ENCODE peak calls at places on chromosomes 4 and X, in nine cellular contexts. X, C, O, H, K, T, Z, B and D are unnamed samples.

GRCh38 chrX:144732588-144732987 is 514.7 kb upstream of the SPANXN1 start:
- DNase-seq in X (no peak), C (peak), O (no peak), H (no peak), K (no peak), T (no peak), Z (no peak), B (no peak), D (no peak)

GRCh38 chr4:21888195-21888976 is 60.2 kb downstream of the KCNIP4 start:
- DNase-seq in X (no peak), C (peak), O (peak), H (peak), K (peak), T (no peak), Z (peak), B (no peak), D (no peak)

GRCh38 chrX:136146614-136147319 is 566 bp upstream of the FHL1 start:
- DNase-seq in X (no peak), C (no peak), O (no peak), H (no peak), K (peak), T (peak), Z (peak), B (peak), D (no peak)

GRCh38 chr4:187618701-187619278 is 376.8 kb upstream of the ZFP42 start:
- DNase-seq in X (no peak), C (peak), O (peak), H (peak), K (peak), T (no peak), Z (peak), B (no peak), D (no peak)

GRCh38 chr4:94995684-94996394 is 238.1 kb downstream of the BMPR1B start:
- DNase-seq in X (no peak), C (peak), O (peak), H (peak), K (peak), T (peak), Z (peak), B (peak), D (no peak)

GRCh38 chr4:70830054-70830453 is 9.6 kb downstream of the GRSF1 start:
- DNase-seq in X (no peak), C (no peak), O (no peak), H (no peak), K (no peak), T (no peak), Z (no peak), B (no peak), D (no peak)

GRCh38 chrX:45323387-45323786 is 122.7 kb upstream of the DIPK2B start:
- DNase-seq in X (no peak), C (no peak), O (peak), H (no peak), K (no peak), T (no peak), Z (no peak), B (no peak), D (no peak)

GRCh38 chr4:8336412-8337075 is 67.0 kb downstream of the HTRA3 start:
- DNase-seq in X (no peak), C (peak), O (peak), H (no peak), K (peak), T (no peak), Z (peak), B (no peak), D (no peak)

GRCh38 chr4:21896767-21897166 is 51.8 kb downstream of the KCNIP4 start:
- DNase-seq in X (no peak), C (no peak), O (no peak), H (no peak), K (no peak), T (no peak), Z (no peak), B (no peak), D (no peak)

GRCh38 chr4:87014284-87014782 is 79.5 kb downstream of the AFF1 start:
- DNase-seq in X (no peak), C (no peak), O (peak), H (peak), K (no peak), T (no peak), Z (peak), B (no peak), D (no peak)

GRCh38 chr4:7342581-7343352 is 92.0 kb downstream of the PSAPL1 start:
- DNase-seq in X (no peak), C (no peak), O (no peak), H (no peak), K (no peak), T (no peak), Z (no peak), B (no peak), D (no peak)

GRCh38 chr4:8314691-8315255 is 45.2 kb downstream of the HTRA3 start:
- DNase-seq in X (no peak), C (no peak), O (no peak), H (no peak), K (no peak), T (peak), Z (no peak), B (no peak), D (no peak)

GRCh38 chrX:128698528-128698927 is 646.3 kb upstream of the ACTRT1 start:
- DNase-seq in X (no peak), C (peak), O (no peak), H (no peak), K (no peak), T (no peak), Z (no peak), B (no peak), D (no peak)

GRCh38 chrX:10217218-10217617 is 60.4 kb downstream of the CLCN4 start:
- DNase-seq in X (no peak), C (no peak), O (no peak), H (no peak), K (no peak), T (no peak), Z (no peak), B (no peak), D (no peak)

GRCh38 chr4:77761595-77761994 is 57.6 kb downstream of the CNOT6L start:
- DNase-seq in X (no peak), C (no peak), O (no peak), H (no peak), K (no peak), T (no peak), Z (no peak), B (no peak), D (no peak)

GRCh38 chr4:93649828-93650227 is 178.7 kb upstream of the ATOH1 start:
- DNase-seq in X (no peak), C (no peak), O (no peak), H (no peak), K (no peak), T (peak), Z (no peak), B (no peak), D (no peak)

GRCh38 chr4:28229092-28229491 is 1368.5 kb downstream of the STIM2 start:
- DNase-seq in X (no peak), C (peak), O (peak), H (peak), K (peak), T (no peak), Z (peak), B (no peak), D (no peak)

GRCh38 chr4:54709281-54709854 is 51.6 kb downstream of the KIT start:
- DNase-seq in X (no peak), C (no peak), O (no peak), H (peak), K (no peak), T (no peak), Z (no peak), B (no peak), D (peak)

GRCh38 chr4:52588771-52589591 is 70.1 kb downstream of the USP46 start:
- DNase-seq in X (peak), C (peak), O (peak), H (peak), K (peak), T (no peak), Z (peak), B (no peak), D (no peak)

GRCh38 chr4:111630705-111631104 is 514.5 kb upstream of the FAM241A start:
- DNase-seq in X (no peak), C (peak), O (peak), H (peak), K (peak), T (no peak), Z (peak), B (no peak), D (no peak)

GRCh38 chr4:112140536-112140935 is 4.7 kb upstream of the FAM241A start:
- DNase-seq in X (no peak), C (no peak), O (no peak), H (peak), K (no peak), T (no peak), Z (no peak), B (no peak), D (no peak)

GRCh38 chr4:96035727-96036126 is 195.8 kb downstream of the PDHA2 start:
- DNase-seq in X (no peak), C (peak), O (peak), H (peak), K (no peak), T (no peak), Z (no peak), B (no peak), D (peak)

GRCh38 chr4:151169223-151169622 is 69.8 kb downstream of the RPS3A start:
- DNase-seq in X (no peak), C (peak), O (no peak), H (peak), K (peak), T (no peak), Z (peak), B (peak), D (no peak)

GRCh38 chr4:106691749-106692148 is 323.2 kb upstream of the GIMD1 start:
- DNase-seq in X (no peak), C (peak), O (no peak), H (no peak), K (no peak), T (no peak), Z (peak), B (no peak), D (no peak)

GRCh38 chr4:56871357-56871993 is 36.2 kb upstream of the REST start:
- DNase-seq in X (no peak), C (peak), O (no peak), H (peak), K (peak), T (peak), Z (no peak), B (peak), D (peak)

GRCh38 chrX:3712870-3713224 is 602 bp downstream of the PRKX start:
- DNase-seq in X (no peak), C (no peak), O (no peak), H (no peak), K (no peak), T (no peak), Z (no peak), B (no peak), D (no peak)

GRCh38 chr4:170004656-170005250 is 21.4 kb downstream of the MFAP3L start:
- DNase-seq in X (no peak), C (peak), O (no peak), H (no peak), K (peak), T (no peak), Z (no peak), B (no peak), D (no peak)

GRCh38 chr4:82618321-82618720 is 56.5 kb upstream of the TMEM150C start:
- DNase-seq in X (no peak), C (peak), O (no peak), H (peak), K (peak), T (no peak), Z (peak), B (no peak), D (no peak)

GRCh38 chr4:186723207-186724047 is at the start of gene FAT1:
- DNase-seq in X (no peak), C (peak), O (no peak), H (peak), K (peak), T (peak), Z (peak), B (peak), D (peak)

GRCh38 chr4:83589283-83589682 is 53.4 kb downstream of the GPAT3 start:
- DNase-seq in X (no peak), C (no peak), O (no peak), H (no peak), K (no peak), T (peak), Z (no peak), B (no peak), D (no peak)

GRCh38 chr4:52266537-52267137 is 215.5 kb downstream of the SPATA18 start:
- DNase-seq in X (no peak), C (no peak), O (no peak), H (no peak), K (no peak), T (no peak), Z (no peak), B (no peak), D (no peak)

GRCh38 chr4:11424000-11424399 is 4.7 kb downstream of the HS3ST1 start:
- DNase-seq in X (no peak), C (no peak), O (peak), H (peak), K (peak), T (peak), Z (peak), B (no peak), D (peak)

GRCh38 chr4:118936406-118936805 is 47.8 kb downstream of the SYNPO2 start:
- DNase-seq in X (no peak), C (no peak), O (no peak), H (no peak), K (no peak), T (no peak), Z (no peak), B (no peak), D (no peak)

GRCh38 chrX:20530319-20530979 is 263.7 kb upstream of the RPS6KA3 start:
- DNase-seq in X (peak), C (peak), O (peak), H (peak), K (peak), T (peak), Z (peak), B (peak), D (peak)
- H3K4me3 ChIP-seq in X (no peak), C (no peak), O (no peak), H (no peak), K (peak), T (no peak), Z (peak), B (peak), D (no peak)

DNA sequence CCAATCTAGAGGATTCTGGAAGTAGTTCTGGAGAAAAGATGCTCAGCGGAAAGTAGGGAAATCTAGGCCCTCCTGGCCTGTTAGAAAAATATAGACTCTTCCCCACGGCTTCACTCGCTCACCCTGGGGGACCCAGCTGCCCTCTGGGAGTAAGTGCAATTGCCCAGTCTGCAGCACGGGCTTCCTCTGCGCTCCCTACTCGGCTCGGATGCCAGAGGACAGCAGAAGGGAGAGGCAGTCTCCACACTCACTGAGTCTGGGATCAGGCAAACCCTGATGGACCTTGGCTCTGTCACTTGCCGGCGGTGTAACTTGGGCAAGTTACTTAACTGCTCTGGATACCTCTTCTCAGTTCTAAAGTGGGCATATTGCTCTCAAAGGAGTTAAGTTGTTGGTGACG is 2.1 kb downstream of the SHISA3 start:
- DNase-seq in X (no peak), C (no peak), O (no peak), H (no peak), K (no peak), T (peak), Z (no peak), B (no peak), D (no peak)
- H3K4me3 ChIP-seq in X (no peak), C (no peak), O (no peak), H (peak), K (no peak), T (peak), Z (no peak), B (no peak), D (no peak)

DNA sequence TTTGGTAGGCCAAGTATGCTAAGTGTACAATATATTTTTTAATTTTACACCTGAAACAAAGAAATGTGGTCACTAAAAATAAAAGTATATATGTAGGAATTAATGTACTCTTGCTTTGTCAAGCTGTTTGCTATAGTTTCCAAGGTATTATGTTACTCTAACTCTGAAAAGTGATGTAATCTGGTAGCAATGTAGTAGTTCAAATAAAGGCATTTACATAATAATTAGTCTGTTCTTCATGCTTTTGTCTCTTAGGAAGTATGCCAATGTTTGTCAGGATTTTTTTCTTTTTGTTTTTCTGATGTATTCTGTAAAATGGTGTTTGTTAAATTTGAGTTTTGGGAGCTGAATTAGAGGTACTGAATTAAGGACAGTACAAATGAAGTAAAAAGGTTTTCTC is 89.5 kb downstream of the PLS3 start:
- DNase-seq in X (no peak), C (no peak), O (peak), H (no peak), K (peak), T (no peak), Z (peak), B (no peak), D (no peak)
- H3K4me3 ChIP-seq in X (no peak), C (no peak), O (no peak), H (no peak), K (no peak), T (no peak), Z (no peak), B (no peak), D (no peak)

DNA sequence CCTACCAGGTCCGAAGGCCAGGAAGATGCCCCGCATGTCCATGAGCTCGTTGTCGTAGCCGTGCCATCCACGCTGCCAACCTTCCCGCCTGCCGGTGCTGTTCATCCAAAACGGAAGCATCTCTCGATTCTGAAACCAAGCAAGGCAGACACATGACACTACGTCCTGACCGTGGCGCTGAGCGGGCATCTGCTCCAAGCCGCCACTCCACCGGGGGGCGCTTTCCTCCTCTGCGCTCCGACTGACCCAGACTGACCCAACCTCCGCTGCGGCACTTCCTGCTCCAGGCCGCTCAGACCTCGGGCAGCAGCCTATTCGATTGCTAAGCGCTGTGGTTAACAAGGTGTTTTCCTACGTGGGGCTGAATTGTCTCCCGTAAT is 120.4 kb downstream of the ENPP6 start:
- DNase-seq in X (no peak), C (peak), O (no peak), H (peak), K (no peak), T (peak), Z (peak), B (peak), D (no peak)
- H3K4me3 ChIP-seq in X (no peak), C (peak), O (no peak), H (no peak), K (no peak), T (no peak), Z (no peak), B (peak), D (no peak)

GRCh38 chr4:25938251-25939186 is 24.5 kb downstream of the SMIM20 start:
- DNase-seq in X (no peak), C (peak), O (peak), H (peak), K (peak), T (no peak), Z (peak), B (no peak), D (no peak)
- H3K4me3 ChIP-seq in X (no peak), C (peak), O (no peak), H (no peak), K (no peak), T (no peak), Z (peak), B (no peak), D (no peak)

DNA sequence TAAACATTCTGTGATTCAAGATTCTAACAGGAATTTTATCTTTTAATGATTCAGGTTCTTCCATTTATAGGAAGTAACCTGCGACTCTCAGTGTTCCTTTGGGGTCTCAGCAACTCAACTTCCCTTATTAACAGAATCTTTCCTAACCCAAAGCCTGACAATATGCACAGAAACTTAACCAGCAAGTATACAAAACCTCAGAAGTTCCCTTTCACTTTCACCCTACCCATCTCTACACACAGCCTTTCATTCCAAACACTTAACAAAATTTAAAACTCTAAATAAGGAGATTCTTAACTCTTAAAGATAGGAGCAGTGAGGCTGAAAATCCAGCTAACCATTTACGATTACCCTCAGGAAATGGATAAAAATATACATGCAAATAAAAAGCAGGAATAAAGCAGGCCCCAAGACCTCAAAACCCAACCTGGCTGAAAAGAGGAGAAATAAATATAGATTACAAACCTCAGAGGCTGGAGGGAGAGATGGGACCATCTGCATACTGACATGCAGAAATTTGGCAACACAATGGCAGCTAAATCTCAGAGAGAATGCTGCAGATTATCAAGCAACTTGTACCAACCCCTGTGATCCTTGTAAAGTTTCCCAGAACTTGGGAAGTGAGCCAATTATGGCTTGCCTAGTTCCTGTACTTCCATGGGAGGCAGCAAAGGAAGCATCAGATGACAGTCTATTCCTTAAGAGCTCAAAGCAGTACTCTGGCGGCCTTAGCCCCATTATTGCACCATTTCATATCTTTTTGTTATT is 101.0 kb downstream of the ATP11C start:
- DNase-seq in X (no peak), C (peak), O (peak), H (peak), K (peak), T (no peak), Z (peak), B (no peak), D (no peak)
- H3K4me3 ChIP-seq in X (no peak), C (no peak), O (no peak), H (no peak), K (no peak), T (peak), Z (no peak), B (no peak), D (no peak)

DNA sequence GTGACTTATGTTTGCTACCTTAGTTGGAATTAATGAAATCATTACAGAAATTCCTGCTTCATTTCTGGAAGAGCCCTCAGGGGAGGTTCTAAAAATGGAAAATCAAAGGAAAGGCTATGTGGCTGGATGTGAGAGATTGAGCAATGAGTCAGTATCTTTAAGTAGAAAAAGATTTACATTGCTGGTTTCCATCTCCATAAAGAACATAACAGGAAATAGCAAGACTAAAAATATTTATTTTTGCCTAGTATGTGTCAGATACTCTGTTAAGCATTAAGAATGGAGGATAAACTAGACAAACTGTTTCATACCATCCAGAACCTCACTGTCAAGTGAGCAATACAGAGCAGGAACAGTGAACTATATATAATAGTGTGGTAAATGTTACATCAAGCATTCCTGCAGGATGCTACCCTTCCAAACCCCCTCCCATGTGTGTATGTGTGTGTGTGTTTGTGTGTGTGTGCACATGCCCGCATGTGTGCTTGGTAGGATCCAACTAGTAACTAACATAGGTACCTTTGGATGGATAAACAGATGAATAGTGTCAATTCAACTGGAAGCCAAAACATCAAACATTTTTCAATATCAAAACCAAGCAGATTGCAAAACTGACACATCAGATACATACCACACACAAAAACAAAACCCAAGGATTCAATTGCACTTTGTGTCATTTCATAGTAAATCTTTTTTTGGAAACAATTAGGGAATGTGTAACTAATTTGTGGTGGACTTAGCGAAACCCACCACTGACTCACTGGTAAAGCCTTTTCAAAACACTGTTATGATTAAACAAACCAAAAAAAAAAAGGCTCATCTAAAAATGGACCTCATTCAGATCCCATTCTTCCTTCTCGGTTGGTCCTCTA is 223.4 kb downstream of the SHROOM3 start:
- DNase-seq in X (no peak), C (peak), O (peak), H (peak), K (peak), T (no peak), Z (peak), B (no peak), D (no peak)
- H3K4me3 ChIP-seq in X (no peak), C (no peak), O (no peak), H (no peak), K (no peak), T (no peak), Z (peak), B (no peak), D (no peak)